ENCODE peak calls at places on chromosome 10, in four cellular contexts. S is fibroblast of lung, Q is astrocyte, Z is spleen. D is an unnamed sample.

GRCh38 chr10:93751832-93752231 is 5.9 kb upstream of the LGI1 start:
- DNase-seq in S (no peak), Z (no peak), Q (peak), D (no peak)

GRCh38 chr10:131972474-131973071 is 9.2 kb downstream of the BNIP3 start:
- DNase-seq in Z (peak), S (peak), Q (no peak), D (no peak)

GRCh38 chr10:67036808-67037207 is 111.0 kb downstream of the LRRTM3 start:
- DNase-seq in S (no peak), Z (no peak), Q (no peak), D (no peak)

GRCh38 chr10:74924251-74924954 is 98.0 kb downstream of the KAT6B start:
- DNase-seq in Z (no peak), Q (peak), S (peak), D (no peak)

GRCh38 chr10:118568327-118568848 is 27.1 kb downstream of the PRLHR start:
- DNase-seq in Q (no peak), Z (no peak), S (peak), D (no peak)

GRCh38 chr10:109456566-109457361 is 466.5 kb downstream of the XPNPEP1 start:
- DNase-seq in Z (peak), Q (no peak), S (no peak), D (peak)

GRCh38 chr10:86648706-86649426 is 5.5 kb upstream of the OPN4 start:
- DNase-seq in Q (peak), S (peak), Z (peak), D (peak)

GRCh38 chr10:35613597-35614226 is 8.6 kb downstream of the GJD4 start:
- DNase-seq in S (peak), Q (no peak), Z (no peak), D (no peak)

GRCh38 chr10:100518761-100519241 is 860 bp downstream of the SEC31B start:
- DNase-seq in Q (peak), Z (no peak), S (peak), D (no peak)

GRCh38 chr10:43816351-43817321 is 168.0 kb upstream of the ZNF32 start:
- DNase-seq in S (peak), Q (peak), Z (peak), D (no peak)

GRCh38 chr10:127117125-127117524 is 79.3 kb downstream of the INSYN2A start:
- DNase-seq in Z (no peak), Q (peak), S (peak), D (no peak)

GRCh38 chr10:133356953-133357292 is 896 bp downstream of the FUOM start:
- DNase-seq in S (no peak), Q (no peak), Z (no peak), D (no peak)

GRCh38 chr10:101529207-101529606 is 58.9 kb downstream of the POLL start:
- DNase-seq in Z (no peak), S (no peak), Q (peak), D (no peak)

GRCh38 chr10:78416031-78416800 is 382.6 kb downstream of the RPS24 start:
- DNase-seq in Q (peak), Z (no peak), S (peak), D (no peak)

GRCh38 chr10:132002004-132002403 is 20.3 kb upstream of the BNIP3 start:
- DNase-seq in Z (no peak), S (no peak), Q (no peak), D (no peak)

GRCh38 chr10:118035358-118036031 is 11.2 kb downstream of the RAB11FIP2 start:
- DNase-seq in Q (peak), S (peak), Z (no peak), D (no peak)

GRCh38 chr10:132776186-132776585 is 9.8 kb downstream of the NKX6-2 start:
- DNase-seq in Z (no peak), S (no peak), Q (no peak), D (no peak)

GRCh38 chr10:48762104-48763042 is 77.7 kb downstream of the WDFY4 start:
- DNase-seq in Z (no peak), Q (no peak), S (no peak), D (no peak)

GRCh38 chr10:118723467-118723866 is 31.3 kb downstream of the CACUL1 start:
- DNase-seq in S (peak), Q (peak), Z (no peak), D (no peak)

GRCh38 chr10:35259769-35260397 is 76.4 kb upstream of the CCNY start:
- DNase-seq in Z (no peak), Q (peak), S (peak), D (no peak)

GRCh38 chr10:86964061-86964846 is 4.0 kb upstream of the ADIRF start:
- DNase-seq in Q (no peak), Z (peak), S (no peak), D (peak)

GRCh38 chr10:35412336-35412735 is 76.0 kb downstream of the CCNY start:
- DNase-seq in Z (no peak), S (no peak), Q (peak), D (no peak)

GRCh38 chr10:958856-959255 is 27.4 kb upstream of the LARP4B start:
- DNase-seq in S (no peak), Q (no peak), Z (no peak), D (no peak)

GRCh38 chr10:99981581-99982199 is 28.1 kb downstream of the DNMBP start:
- DNase-seq in S (no peak), Q (no peak), Z (no peak), D (no peak)

GRCh38 chr10:90288403-90288933 is 569.4 kb downstream of the HTR7 start:
- DNase-seq in Z (no peak), Q (peak), S (peak), D (no peak)

GRCh38 chr10:102773320-102773719 is 29.6 kb downstream of the WBP1L start:
- DNase-seq in Z (no peak), S (no peak), Q (no peak), D (no peak)

GRCh38 chr10:102752934-102753664 is 9.4 kb downstream of the WBP1L start:
- DNase-seq in S (peak), Z (peak), Q (peak), D (no peak)

GRCh38 chr10:8543361-8544056 is 489.0 kb downstream of the GATA3 start:
- DNase-seq in Q (no peak), Z (no peak), S (no peak), D (no peak)

GRCh38 chr10:59557642-59558041 is 152.0 kb downstream of the SLC16A9 start:
- DNase-seq in S (no peak), Z (no peak), Q (no peak), D (no peak)

GRCh38 chr10:50437248-50437647 is 185.9 kb upstream of the ASAH2 start:
- DNase-seq in Q (no peak), Z (no peak), S (no peak), D (no peak)

GRCh38 chr10:31554556-31554955 is 235.5 kb downstream of the ZEB1 start:
- DNase-seq in Q (peak), Z (no peak), S (peak), D (no peak)

GRCh38 chr10:7378602-7379403 is 32.0 kb downstream of the SFMBT2 start:
- DNase-seq in S (no peak), Z (no peak), Q (no peak), D (no peak)

GRCh38 chr10:71812016-71812912 is 38.8 kb downstream of the PSAP start:
- DNase-seq in Z (peak), Q (no peak), S (peak), D (no peak)
- TF ChIP-seq CTCF in Z (peak), Q (peak), S (peak), D (peak)

GRCh38 chr10:111344804-111345203 is 268.0 kb downstream of the ADRA2A start:
- DNase-seq in Q (no peak), Z (no peak), S (no peak), D (no peak)
- TF ChIP-seq CTCF in Q (peak), Z (no peak), S (no peak), D (peak)

DNA sequence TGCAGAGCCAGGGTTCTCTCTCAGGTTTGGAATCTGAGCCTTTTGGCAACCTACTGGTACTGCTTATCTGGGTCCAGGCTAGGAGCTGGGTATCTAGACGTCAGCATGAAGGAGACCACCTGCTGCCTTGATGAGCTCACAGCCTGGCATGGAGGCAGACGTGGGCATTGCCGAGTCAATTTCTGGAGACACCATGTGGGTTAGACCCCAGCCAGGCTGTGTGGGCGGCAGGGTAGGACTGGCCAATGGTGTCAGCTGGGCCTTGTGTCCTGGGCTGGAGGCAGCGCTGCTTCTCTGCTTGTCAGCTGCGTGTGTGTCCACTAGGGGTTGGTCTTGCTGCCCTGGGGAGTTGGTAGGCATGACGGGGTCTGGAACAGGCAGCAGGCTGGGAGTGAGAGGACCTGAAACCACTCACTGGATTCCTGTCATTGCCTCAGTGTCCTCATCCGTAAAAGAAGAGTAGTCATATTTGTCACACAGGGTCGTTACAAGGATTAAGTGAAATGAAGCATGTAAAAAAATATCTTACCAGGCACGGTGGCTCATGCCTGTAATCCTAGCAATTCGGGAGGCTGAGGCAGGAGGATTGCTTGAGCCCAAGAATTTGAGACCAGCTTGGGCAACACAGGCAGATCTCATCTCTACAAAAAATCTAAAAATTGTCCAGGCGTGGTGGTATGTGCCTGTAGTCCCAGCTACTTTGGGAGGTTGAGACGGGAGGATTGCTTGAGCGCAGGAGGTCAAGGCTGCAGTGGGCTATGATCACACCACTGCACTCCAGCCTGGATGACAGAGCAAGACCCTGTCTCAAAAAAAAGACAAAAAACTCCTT is 31.7 kb upstream of the ANKRD2 start:
- DNase-seq in Q (peak), S (no peak), Z (peak), D (peak)
- TF ChIP-seq CTCF in Q (no peak), S (no peak), Z (no peak), D (no peak)

GRCh38 chr10:18599392-18599791 is 52.0 kb downstream of the NSUN6 start:
- DNase-seq in Z (no peak), Q (no peak), S (no peak), D (no peak)

GRCh38 chr10:18594574-18595156 is 56.7 kb downstream of the NSUN6 start:
- DNase-seq in Z (no peak), Q (no peak), S (no peak), D (no peak)
- TF ChIP-seq CTCF in Z (no peak), Q (no peak), S (peak), D (peak)

DNA sequence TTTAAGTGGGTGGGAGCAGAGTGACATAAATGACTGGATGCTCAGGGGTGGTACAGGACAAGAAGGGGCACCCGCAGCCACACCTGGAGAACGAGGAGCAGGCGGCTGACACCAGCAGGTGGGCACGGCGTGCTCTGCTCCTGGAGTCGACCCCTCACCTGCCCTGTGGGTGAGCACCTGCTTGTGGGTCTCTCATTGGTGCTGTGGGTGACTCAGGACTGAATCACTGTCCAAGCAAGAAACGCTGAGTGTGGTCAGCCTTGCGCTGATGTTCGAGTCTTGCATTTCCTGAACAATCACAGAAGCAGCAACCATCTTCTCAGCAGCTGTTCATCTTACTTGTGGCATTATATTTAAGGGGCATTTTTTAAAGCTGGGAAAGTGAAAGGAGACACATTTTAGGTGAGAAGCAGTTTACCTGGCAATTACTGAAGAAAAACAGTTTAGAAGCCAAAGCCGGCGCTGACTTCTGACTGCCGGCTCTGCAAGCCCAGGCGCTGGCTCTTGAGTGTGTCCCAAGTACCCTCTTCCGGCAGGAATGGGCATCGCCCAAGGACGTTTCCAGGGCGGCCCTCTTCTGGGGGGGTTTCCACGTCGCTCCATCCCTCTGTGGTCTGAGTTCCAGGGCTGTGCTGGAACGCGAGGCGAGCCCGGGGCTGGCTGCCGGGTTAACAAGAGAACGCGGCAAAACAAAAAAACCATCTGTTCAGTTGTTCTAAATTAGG is 145.2 kb upstream of the PFKP start:
- DNase-seq in Q (no peak), S (no peak), Z (no peak), D (no peak)
- TF ChIP-seq CTCF in Q (no peak), S (no peak), Z (no peak), D (no peak)

GRCh38 chr10:125232841-125233240 is 72.5 kb upstream of the CTBP2 start:
- DNase-seq in Z (no peak), Q (peak), S (no peak), D (no peak)

GRCh38 chr10:125235093-125236069 is 75.0 kb upstream of the CTBP2 start:
- DNase-seq in Z (no peak), S (no peak), Q (peak), D (no peak)

GRCh38 chr10:125236091-125236490 is 75.7 kb upstream of the CTBP2 start:
- DNase-seq in S (peak), Q (no peak), Z (no peak), D (no peak)

DNA sequence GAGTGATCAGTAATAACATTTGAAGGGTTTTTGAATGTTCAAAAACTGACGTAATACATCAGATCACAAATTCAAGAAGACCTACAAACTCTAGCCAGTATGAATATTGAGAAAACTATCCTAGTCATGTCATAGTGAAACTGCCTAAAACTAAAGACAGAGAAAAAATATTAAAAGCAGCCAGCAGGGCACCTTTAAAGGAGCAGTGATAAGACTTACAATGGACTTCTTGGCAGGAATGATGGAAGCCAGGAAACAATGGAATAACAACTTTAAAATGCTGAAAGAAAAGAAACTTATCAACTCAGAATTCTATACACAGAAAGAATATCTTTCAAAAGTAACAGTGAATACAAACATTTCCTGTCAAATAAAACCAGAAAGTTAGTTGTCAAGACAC is 78.3 kb upstream of the CTBP2 start:
- DNase-seq in S (no peak), Q (no peak), Z (no peak), D (no peak)
- TF ChIP-seq CTCF in S (no peak), Q (no peak), Z (no peak), D (no peak)

GRCh38 chr10:27783660-27784059 is 38.0 kb upstream of the MKX start:
- DNase-seq in Z (no peak), S (peak), Q (peak), D (no peak)
- TF ChIP-seq CTCF in Z (peak), S (peak), Q (peak), D (peak)

GRCh38 chr10:5891009-5891408 is 966 bp downstream of the FBH1 start:
- DNase-seq in Z (peak), S (no peak), Q (no peak), D (no peak)
- TF ChIP-seq CTCF in Z (no peak), S (no peak), Q (no peak), D (no peak)

D was measured in chondrocyte.